ENCODE peak calls at places on chromosomes 4 and X, in nine cellular contexts. E, C, H, T, Z, B, Y, R and G are unnamed samples.

GRCh38 chr4:53804719-53805118 is 213.4 kb upstream of the LNX1 start:
- DNase-seq in R (peak), T (no peak), C (no peak), Z (no peak), E (no peak), Y (no peak), B (no peak), H (peak), G (no peak)

GRCh38 chr4:2320152-2320551 is 58.2 kb upstream of the MXD4 start:
- DNase-seq in E (no peak), T (no peak), H (no peak), C (no peak), R (no peak), Z (peak), Y (no peak), B (no peak), G (no peak)

GRCh38 chrX:121308276-121308805 is 260.9 kb downstream of the GLUD2 start:
- DNase-seq in C (peak), E (peak), T (no peak), B (peak), Z (no peak), R (peak), Y (peak), H (peak), G (no peak)

GRCh38 chr4:102843938-102844337 is 16.6 kb upstream of the UBE2D3 start:
- DNase-seq in T (no peak), C (no peak), H (no peak), B (peak), E (no peak), Z (no peak), Y (no peak), R (no peak), G (no peak)

GRCh38 chr4:26687728-26688127 is 103.8 kb downstream of the TBC1D19 start:
- DNase-seq in C (peak), Y (peak), R (no peak), B (no peak), Z (no peak), T (no peak), H (peak), E (no peak), G (no peak)

GRCh38 chrX:153948002-153948466 is 3.6 kb upstream of the RENBP start:
- DNase-seq in R (no peak), E (no peak), C (no peak), B (no peak), H (no peak), Y (no peak), Z (no peak), T (no peak), G (no peak)

GRCh38 chr4:56907009-56907408 is 691 bp upstream of the REST start:
- DNase-seq in C (no peak), H (no peak), R (peak), T (no peak), B (peak), Z (no peak), Y (no peak), E (no peak), G (no peak)

GRCh38 chr4:25817059-25817681 is 45.6 kb downstream of the SEL1L3 start:
- DNase-seq in T (no peak), C (peak), H (peak), Y (no peak), Z (no peak), B (no peak), R (no peak), E (no peak), G (no peak)

GRCh38 chrX:18288716-18289115 is 65.8 kb downstream of the SCML2 start:
- DNase-seq in T (no peak), B (no peak), R (no peak), Z (no peak), E (no peak), C (no peak), H (no peak), Y (no peak), G (no peak)

DNA sequence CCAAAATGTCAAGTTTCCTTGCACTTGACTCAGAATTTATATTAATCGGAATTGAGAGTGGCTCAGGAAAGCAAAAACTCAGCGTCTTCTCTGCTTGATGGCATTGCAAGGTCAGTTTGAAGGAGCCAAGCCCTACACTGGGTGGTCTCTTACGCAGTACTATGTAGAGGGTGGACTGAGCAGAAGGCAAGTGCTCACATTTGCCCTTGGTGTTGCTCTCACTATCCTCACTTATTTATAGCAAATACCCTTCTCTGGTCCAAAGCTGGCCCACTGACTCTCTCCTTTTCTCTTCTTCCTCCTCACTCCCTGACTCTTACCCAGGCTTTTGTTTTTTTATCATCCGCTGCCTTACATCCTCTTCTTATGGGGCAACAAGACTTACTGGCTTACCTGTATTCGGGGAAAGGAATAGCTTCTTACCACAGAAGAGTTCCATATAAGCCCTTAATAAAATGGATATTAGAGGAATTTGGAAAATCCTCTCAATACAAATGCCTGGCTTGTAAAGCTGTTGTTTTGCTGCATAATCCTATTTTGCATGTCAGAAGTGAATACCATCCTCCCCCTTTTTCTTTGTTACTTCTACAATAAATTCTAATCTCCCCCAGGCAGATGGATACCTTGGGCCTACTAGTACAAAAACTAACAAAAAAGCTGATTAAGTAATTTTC is 24.8 kb upstream of the GATB start:
- DNase-seq in H (no peak), C (no peak), E (no peak), T (no peak), Z (no peak), B (no peak), R (no peak), Y (no peak), G (no peak)
- TF ChIP-seq CTCF in H (no peak), C (no peak), E (no peak), T (no peak), Z (no peak), B (no peak), R (no peak), Y (no peak), G (no peak)

DNA sequence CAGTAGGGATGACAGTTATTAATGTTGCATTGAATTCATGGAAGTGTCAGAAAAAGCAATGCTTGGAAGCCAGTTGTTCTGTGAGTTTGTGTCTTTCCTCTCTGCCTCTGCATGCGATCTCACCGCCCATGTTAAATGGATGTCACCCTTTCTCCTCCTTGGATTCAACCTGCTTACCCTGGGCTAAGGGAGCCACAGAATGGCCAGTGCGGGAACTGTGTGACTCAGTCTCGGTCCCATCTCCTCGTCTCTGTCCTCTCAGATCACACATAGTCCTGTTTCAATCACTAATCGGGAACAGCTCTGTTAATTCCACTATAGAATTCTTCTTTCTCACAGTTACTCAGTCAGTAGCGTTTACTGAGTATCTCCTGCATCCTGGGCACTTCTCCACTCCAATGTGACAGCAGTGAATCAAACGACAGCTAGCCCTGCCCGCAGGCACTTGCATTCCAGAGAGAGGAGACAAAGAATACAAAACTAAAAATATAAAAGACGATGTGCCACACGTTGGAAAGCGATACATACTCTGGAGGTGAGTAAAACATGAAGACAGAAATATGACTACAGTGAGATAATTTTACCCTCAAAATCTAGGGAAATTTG is 53.6 kb upstream of the TLR3 start:
- DNase-seq in R (no peak), C (no peak), Z (no peak), H (no peak), E (no peak), Y (no peak), T (no peak), B (no peak), G (peak)
- TF ChIP-seq CTCF in R (no peak), C (no peak), Z (no peak), H (no peak), E (no peak), Y (no peak), T (no peak), B (no peak), G (no peak)

GRCh38 chr4:151015458-151016344 is 617 bp upstream of the LRBA start:
- DNase-seq in Y (no peak), E (peak), B (peak), T (peak), R (peak), C (peak), H (peak), Z (peak), G (no peak)

GRCh38 chr4:151012836-151013235 is 2.2 kb downstream of the LRBA start:
- DNase-seq in R (no peak), Y (no peak), B (no peak), T (no peak), E (no peak), C (no peak), Z (no peak), H (no peak), G (no peak)

GRCh38 chr4:151013944-151014343 is 1.1 kb downstream of the LRBA start:
- DNase-seq in R (no peak), Y (no peak), B (no peak), T (no peak), H (no peak), E (no peak), Z (no peak), C (no peak), G (no peak)

GRCh38 chr4:151013491-151013890 is 1.6 kb downstream of the LRBA start:
- DNase-seq in E (no peak), T (no peak), Z (no peak), R (no peak), B (no peak), Y (no peak), C (no peak), H (no peak), G (no peak)

GRCh38 chr4:151014521-151015457 is at the start of gene LRBA:
- DNase-seq in Y (no peak), B (peak), E (peak), T (peak), Z (no peak), R (peak), C (peak), H (peak), G (no peak)
- TF ChIP-seq CTCF in Y (no peak), B (no peak), E (no peak), T (no peak), Z (no peak), R (peak), C (no peak), H (no peak), G (no peak)

GRCh38 chr4:118012142-118012541 is 22.1 kb upstream of the NDST3 start:
- DNase-seq in E (no peak), Y (no peak), H (no peak), R (no peak), C (peak), T (no peak), B (no peak), Z (no peak), G (no peak)
- TF ChIP-seq CTCF in E (no peak), Y (peak), H (peak), R (peak), C (peak), T (no peak), B (peak), Z (no peak), G (no peak)